ENCODE peak calls at places on chromosomes 13 and 19, in nine cellular contexts. N is thyroid gland, O is GM12865, J is AG04450, P is pancreas, S is astrocyte of the spinal cord, Y is choroid plexus epithelial cell, A is left ventricle myocardium inferior, V is cardiac fibroblast. X is an unnamed sample.

GRCh38 chr19:52464798-52465470 is 11.6 kb downstream of the ZNF578 start:
- DNase-seq in J (no peak), P (no peak), S (no peak), V (no peak), O (no peak), N (no peak), Y (no peak), A (no peak), X (no peak)

GRCh38 chr13:97848886-97849285 is 104.6 kb upstream of the IPO5 start:
- DNase-seq in V (no peak), N (no peak), O (no peak), Y (no peak), P (no peak), S (no peak), A (no peak), J (no peak), X (no peak)

GRCh38 chr19:18514800-18515682 is 6.8 kb downstream of the ELL start:
- DNase-seq in S (peak), P (peak), N (peak), O (no peak), A (peak), Y (peak), V (peak), J (no peak), X (peak)

GRCh38 chr13:31477961-31478360 is 261.4 kb upstream of the RXFP2 start:
- DNase-seq in N (no peak), P (no peak), S (peak), Y (peak), V (peak), O (no peak), A (no peak), J (no peak), X (peak)

GRCh38 chr19:17184381-17184841 is 30.7 kb upstream of the USE1 start:
- DNase-seq in P (no peak), O (no peak), Y (no peak), S (no peak), A (no peak), J (no peak), N (no peak), V (no peak), X (no peak)

GRCh38 chr13:99970761-99971575 is 599 bp downstream of the ZIC5 start:
- DNase-seq in A (no peak), J (no peak), P (no peak), N (no peak), Y (no peak), S (no peak), V (no peak), O (no peak), X (no peak)

GRCh38 chr19:58059003-58059671 is at the start of gene ZNF135:
- DNase-seq in P (peak), J (peak), O (no peak), Y (peak), A (peak), S (peak), N (peak), V (peak), X (peak)

GRCh38 chr19:42397315-42398166 is 7.4 kb upstream of the CNFN start:
- DNase-seq in P (no peak), A (no peak), V (no peak), J (no peak), N (peak), O (no peak), Y (no peak), S (no peak), X (no peak)

GRCh38 chr19:41321600-41322270 is 11.8 kb downstream of the CCDC97 start:
- DNase-seq in N (peak), O (peak), S (peak), V (peak), P (no peak), Y (peak), A (no peak), J (no peak), X (peak)

GRCh38 chr13:62432906-62433305 is 1017.3 kb upstream of the PCDH20 start:
- DNase-seq in A (no peak), O (no peak), P (no peak), N (no peak), Y (no peak), S (no peak), V (no peak), J (no peak), X (no peak)

GRCh38 chr13:43905435-43906031 is 25.8 kb downstream of the LACC1 start:
- DNase-seq in O (peak), P (no peak), S (peak), V (peak), N (peak), A (no peak), J (peak), Y (peak), X (peak)

GRCh38 chr19:44005968-44006367 is 3.2 kb downstream of the ZNF230 start:
- DNase-seq in S (no peak), Y (peak), O (no peak), P (no peak), A (no peak), V (peak), N (no peak), J (no peak), X (peak)

GRCh38 chr19:44007473-44007872 is 4.7 kb downstream of the ZNF230 start:
- DNase-seq in P (no peak), Y (no peak), O (no peak), S (no peak), A (no peak), V (no peak), J (no peak), N (no peak), X (no peak)

GRCh38 chr19:44010468-44010867 is 7.7 kb downstream of the ZNF230 start:
- DNase-seq in V (no peak), Y (no peak), P (no peak), N (no peak), O (no peak), A (no peak), S (no peak), J (no peak), X (no peak)
- H3K4me3 ChIP-seq in V (no peak), Y (no peak), P (no peak), N (no peak), O (no peak), A (no peak), S (no peak), J (no peak), X (no peak)

GRCh38 chr13:95797016-95797415 is 120.1 kb downstream of the DNAJC3 start:
- DNase-seq in S (no peak), J (no peak), A (no peak), N (no peak), V (no peak), Y (no peak), O (no peak), P (no peak), X (no peak)

GRCh38 chr13:95801825-95802224 is 124.9 kb downstream of the DNAJC3 start:
- DNase-seq in Y (no peak), P (no peak), S (no peak), A (no peak), O (no peak), J (no peak), N (no peak), V (no peak), X (no peak)

GRCh38 chr13:95805921-95806320 is 129.0 kb downstream of the DNAJC3 start:
- DNase-seq in J (no peak), S (no peak), V (no peak), O (no peak), A (no peak), Y (no peak), P (no peak), N (no peak), X (no peak)

GRCh38 chr13:95800455-95800854 is 123.5 kb downstream of the DNAJC3 start:
- DNase-seq in Y (no peak), S (no peak), O (no peak), N (no peak), J (no peak), A (no peak), P (no peak), V (no peak), X (no peak)
- TF ChIP-seq CTCF in Y (no peak), S (no peak), O (no peak), N (no peak), J (no peak), A (no peak), P (no peak), V (no peak), X (no peak)

GRCh38 chr19:33621811-33622504 is at the start of gene CHST8:
- DNase-seq in J (no peak), V (peak), Y (peak), S (no peak), O (no peak), A (peak), N (peak), P (peak), X (peak)
- H3K4me3 ChIP-seq in J (no peak), V (peak), Y (no peak), S (no peak), O (no peak), A (peak), N (peak), P (peak), X (no peak)

GRCh38 chr13:79340490-79340889 is 65.6 kb downstream of the RBM26 start:
- DNase-seq in N (no peak), V (no peak), S (no peak), J (no peak), Y (peak), P (no peak), A (no peak), O (no peak), X (no peak)
- TF ChIP-seq CTCF in N (no peak), V (no peak), S (no peak), J (no peak), Y (no peak), P (no peak), A (no peak), O (no peak), X (no peak)

GRCh38 chr19:48990400-48990799 is 2.7 kb downstream of the GYS1 start:
- DNase-seq in J (no peak), V (no peak), A (no peak), N (no peak), Y (no peak), S (no peak), O (no peak), P (no peak), X (no peak)
- H3K4me3 ChIP-seq in J (no peak), V (no peak), A (peak), N (no peak), Y (no peak), S (no peak), O (no peak), P (no peak), X (no peak)

GRCh38 chr13:23377603-23378002 is 55.9 kb downstream of the SACS start:
- DNase-seq in A (no peak), Y (no peak), J (no peak), V (no peak), N (no peak), P (no peak), S (no peak), O (no peak), X (no peak)
- TF ChIP-seq CTCF in A (no peak), Y (no peak), J (no peak), V (no peak), N (no peak), P (no peak), S (no peak), O (no peak), X (no peak)

GRCh38 chr19:1171755-1172352 is 2.2 kb downstream of the SBNO2 start:
- DNase-seq in O (no peak), A (no peak), P (no peak), V (no peak), S (no peak), J (no peak), Y (peak), N (peak), X (no peak)
- H3K4me3 ChIP-seq in O (no peak), A (peak), P (peak), V (peak), S (peak), J (peak), Y (peak), N (peak), X (peak)